ENCODE peak calls at places on chromosomes 2 and 18, in nine cellular contexts. I is transverse colon, Z is A549, O is esophagus muscularis mucosa, T is GM12878, L is suprapubic skin, J is tibial nerve, V is sigmoid colon, D is K562. U is an unnamed sample.

GRCh38 chr2:109459485-109459884 is 154.3 kb downstream of the SEPTIN10 start:
- DNase-seq in T (no peak), O (no peak), I (no peak), D (no peak), V (peak; percentile 46), L (peak; percentile 74), Z (no peak), J (no peak), U (no peak)

GRCh38 chr2:9385841-9386240 is 37.5 kb downstream of the ITGB1BP1 start:
- DNase-seq in T (no peak), V (peak; percentile 26), Z (no peak), J (no peak), D (no peak), O (no peak), I (no peak), L (no peak), U (no peak)

GRCh38 chr2:196336715-196337617 is 165.6 kb upstream of the STK17B start:
- DNase-seq in O (peak; percentile 53), D (peak; percentile 31), I (peak; percentile 13), Z (peak; percentile 29), T (peak; percentile 12), V (no peak), J (peak; percentile 12), L (no peak), U (no peak)

GRCh38 chr2:46439582-46439981 is 39.8 kb upstream of the TMEM247 start:
- DNase-seq in J (no peak), D (peak; percentile 34), L (no peak), I (no peak), V (no peak), Z (no peak), O (no peak), T (no peak), U (no peak)

GRCh38 chr2:110858135-110858737 is 125.9 kb downstream of the ACOXL start:
- DNase-seq in V (no peak), I (peak; percentile 54), J (no peak), L (peak; percentile 28), D (no peak), O (no peak), T (peak; percentile 69), Z (no peak), U (peak; percentile 34)

GRCh38 chr2:160427629-160428424 is 65.8 kb downstream of the RBMS1 start:
- DNase-seq in D (no peak), I (peak; percentile 29), T (no peak), J (no peak), V (no peak), L (no peak), Z (no peak), O (no peak), U (no peak)

GRCh38 chr2:233915133-233915532 is 2.0 kb upstream of the TRPM8 start:
- DNase-seq in L (no peak), I (no peak), T (no peak), J (no peak), O (peak; percentile 55), Z (peak; percentile 50), D (no peak), V (no peak), U (no peak)

GRCh38 chr2:132857334-132857733 is 187.3 kb upstream of the LYPD1 start:
- DNase-seq in Z (no peak), L (no peak), I (no peak), O (no peak), T (no peak), V (no peak), J (no peak), D (no peak), U (no peak)

GRCh38 chr2:46260305-46260704 is 36.9 kb upstream of the EPAS1 start:
- DNase-seq in I (no peak), T (no peak), Z (no peak), V (no peak), J (no peak), L (no peak), D (no peak), O (peak; percentile 47), U (no peak)

DNA sequence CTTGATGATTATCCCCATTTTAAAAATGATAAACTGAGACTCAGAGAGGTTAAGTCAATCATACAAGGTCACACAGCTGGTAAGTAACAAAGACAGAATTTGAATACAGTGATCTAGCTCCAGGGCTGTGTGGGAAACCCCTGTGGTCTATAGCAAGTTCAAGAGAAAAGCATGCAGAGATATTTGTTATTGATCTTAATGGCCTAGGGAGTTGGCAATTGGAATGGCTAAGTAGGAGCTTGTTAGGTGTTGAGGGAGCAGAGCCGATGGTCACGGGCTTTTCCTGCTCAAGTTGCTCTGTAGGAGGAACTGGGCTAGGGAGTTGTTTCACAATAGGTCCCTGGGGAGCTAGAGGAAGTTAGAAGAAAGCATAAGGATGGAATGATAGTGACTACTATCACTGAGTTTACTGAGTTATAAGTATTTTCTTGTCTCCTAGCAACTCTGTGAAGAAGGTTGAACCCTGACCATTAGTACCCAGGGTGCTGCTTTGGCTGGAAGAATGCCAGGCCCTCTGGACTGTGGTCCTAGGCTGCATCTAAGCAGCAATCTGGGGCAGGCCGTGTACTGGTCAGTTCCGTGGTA is 30.0 kb downstream of the RNF125 start:
- DNase-seq in Z (peak; percentile 49), I (peak; percentile 68), D (no peak), T (peak; percentile 24), O (no peak), L (no peak), V (peak; percentile 72), J (peak; percentile 70), U (no peak)
- TF ChIP-seq EP300 in Z (no peak), I (no peak), D (no peak), T (no peak), O (no peak), L (no peak), V (no peak), J (no peak), U (no peak)

DNA sequence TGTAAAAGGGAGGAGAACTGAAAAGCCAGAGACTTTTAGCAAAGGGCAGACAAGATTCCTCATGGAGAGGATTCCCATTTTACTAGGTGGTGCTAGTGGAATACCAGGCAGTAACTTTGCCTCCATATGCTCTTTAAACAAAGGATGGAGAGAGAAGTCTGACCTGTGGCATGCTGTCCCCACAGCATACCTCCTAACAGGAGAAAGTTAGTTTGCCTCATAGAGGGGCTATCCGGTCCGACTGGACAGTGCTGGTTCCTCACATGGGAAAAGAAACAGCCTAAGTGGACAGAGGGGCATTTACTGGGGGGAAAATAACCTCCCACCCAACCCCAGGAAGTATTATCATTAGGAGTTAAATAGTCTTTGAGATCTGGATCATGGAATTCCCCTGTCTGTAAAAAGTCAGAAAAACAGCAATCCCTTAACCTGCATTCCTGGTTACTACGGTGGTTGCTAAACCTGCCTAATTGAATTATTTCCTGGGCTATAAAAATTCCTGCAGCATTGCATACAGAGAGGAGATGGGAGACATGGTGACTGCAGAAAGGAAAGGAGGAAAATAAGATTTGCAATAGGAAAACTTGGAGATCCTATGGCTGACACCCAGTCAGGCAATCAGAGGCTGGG is 31.5 kb upstream of the GMCL1 start:
- DNase-seq in V (no peak), I (no peak), O (peak; percentile 14), J (no peak), T (no peak), D (no peak), Z (no peak), L (no peak), U (no peak)
- H3K27ac ChIP-seq in V (peak overlapping the region; percentile 62), I (peak overlapping the region; percentile 80), O (peak overlapping the region; percentile 67), J (no peak overlapping the region), T (peak overlapping the region; percentile 77), D (no peak overlapping the region), Z (peak overlapping the region; percentile 76), L (peak overlapping the region; percentile 61), U (peak overlapping the region; percentile 61)

DNA sequence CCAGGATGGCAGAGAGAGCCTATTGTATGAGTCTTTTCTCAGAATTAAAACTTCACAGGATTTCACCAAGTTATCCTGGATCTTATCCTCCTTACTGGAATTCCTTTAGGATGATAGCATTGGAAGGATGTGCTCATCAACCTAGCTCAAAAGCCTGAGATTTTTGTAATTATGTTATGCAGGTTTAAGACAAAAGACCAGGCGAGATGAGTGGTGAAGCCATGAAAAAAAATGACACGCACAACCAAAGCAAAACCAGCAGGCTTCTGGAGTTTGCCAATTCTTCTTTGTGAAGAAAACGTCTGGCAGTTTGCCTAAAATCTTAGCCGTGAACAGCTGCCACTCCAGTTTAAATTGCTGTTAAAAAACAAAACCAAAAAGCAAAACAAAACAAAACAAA is 383.7 kb upstream of the SMIM21 start:
- DNase-seq in D (no peak), I (no peak), L (no peak), O (no peak), T (no peak), Z (no peak), V (no peak), J (no peak), U (no peak)
- TF ChIP-seq EP300 in D (no peak), I (no peak), L (no peak), O (no peak), T (no peak), Z (no peak), V (no peak), J (no peak), U (no peak)

GRCh38 chr2:226052772-226053416 is 653.4 kb downstream of the NYAP2 start:
- DNase-seq in I (no peak), V (no peak), J (no peak), D (no peak), O (no peak), L (no peak), Z (no peak), T (no peak), U (no peak)

GRCh38 chr2:226050822-226051221 is 651.3 kb downstream of the NYAP2 start:
- DNase-seq in Z (no peak), I (no peak), D (no peak), J (no peak), O (no peak), V (no peak), T (no peak), L (no peak), U (no peak)

GRCh38 chr2:226045090-226045489 is 645.6 kb downstream of the NYAP2 start:
- DNase-seq in J (no peak), I (no peak), O (no peak), D (no peak), V (no peak), T (no peak), Z (no peak), L (no peak), U (no peak)

GRCh38 chr2:226048625-226049024 is 649.1 kb downstream of the NYAP2 start:
- DNase-seq in O (no peak), Z (peak; percentile 63), D (no peak), V (no peak), T (no peak), I (no peak), L (no peak), J (no peak), U (no peak)
- H3K27ac ChIP-seq in O (no peak overlapping the region), Z (peak overlapping the region; percentile 25), D (no peak overlapping the region), V (no peak overlapping the region), T (no peak overlapping the region), I (no peak overlapping the region), L (no peak overlapping the region), J (no peak overlapping the region), U (no peak overlapping the region)

GRCh38 chr2:71609029-71609428 is 155.7 kb downstream of the DYSF start:
- DNase-seq in I (no peak), D (no peak), T (no peak), J (no peak), L (peak; percentile 53), Z (no peak), V (peak; percentile 37), O (peak; percentile 83), U (no peak)
- TF ChIP-seq EP300 in I (no peak), D (no peak), T (no peak), J (no peak), L (no peak), Z (no peak), V (no peak), O (no peak), U (no peak)